ENCODE peak calls at places on chromosomes 3 and 15, in four cellular contexts. One of them, this sample, is unnamed.

GRCh38 chr3:53160660-53161344 is at the start of gene PRKCD:
- DNase-seq in HepG2: peak
- DNase-seq in A549: peak
- DNase-seq in WTC11: peak
- DNase-seq in this sample: peak

GRCh38 chr15:85404922-85405293 is 24.5 kb downstream of the AKAP13 start:
- DNase-seq in HepG2: no peak
- DNase-seq in A549: no peak
- DNase-seq in WTC11: no peak
- DNase-seq in this sample: no peak

GRCh38 chr3:186722457-186722856 is 5.3 kb downstream of the KNG1 start:
- DNase-seq in HepG2: peak
- DNase-seq in A549: peak
- DNase-seq in WTC11: peak
- DNase-seq in this sample: no peak

GRCh38 chr3:114290911-114291901 is 2.6 kb upstream of the TIGIT start:
- DNase-seq in WTC11: peak
- DNase-seq in A549: peak
- DNase-seq in HepG2: peak
- DNase-seq in this sample: peak

GRCh38 chr3:72897758-72898007 is 9.8 kb downstream of the GXYLT2 start:
- DNase-seq in A549: no peak
- DNase-seq in WTC11: no peak
- DNase-seq in HepG2: no peak
- DNase-seq in this sample: no peak

GRCh38 chr15:92882697-92883642 is 17.2 kb upstream of the CHD2 start:
- DNase-seq in WTC11: peak
- DNase-seq in HepG2: no peak
- DNase-seq in A549: no peak
- DNase-seq in this sample: no peak

GRCh38 chr3:16404349-16404895 is 109.1 kb downstream of the RFTN1 start:
- DNase-seq in A549: no peak
- DNase-seq in HepG2: no peak
- DNase-seq in WTC11: no peak
- DNase-seq in this sample: no peak

GRCh38 chr3:15645740-15646490 is 44.4 kb downstream of the BTD start:
- DNase-seq in A549: peak
- DNase-seq in WTC11: no peak
- DNase-seq in HepG2: no peak
- DNase-seq in this sample: no peak

GRCh38 chr15:89368566-89369223 is 34.1 kb upstream of the POLG start:
- DNase-seq in WTC11: peak
- DNase-seq in A549: no peak
- DNase-seq in HepG2: no peak
- DNase-seq in this sample: no peak

GRCh38 chr3:195905970-195906864 is 2.1 kb downstream of the TNK2 start:
- DNase-seq in WTC11: no peak
- DNase-seq in HepG2: no peak
- DNase-seq in A549: no peak
- DNase-seq in this sample: no peak

GRCh38 chr3:11660242-11660641 is 16.5 kb upstream of the VGLL4 start:
- DNase-seq in WTC11: no peak
- DNase-seq in HepG2: peak
- DNase-seq in A549: no peak
- DNase-seq in this sample: no peak

GRCh38 chr15:59484399-59484798 is 46.4 kb downstream of the FAM81A start:
- DNase-seq in HepG2: no peak
- DNase-seq in WTC11: no peak
- DNase-seq in A549: no peak
- DNase-seq in this sample: no peak

GRCh38 chr15:25762015-25762662 is 101.0 kb downstream of the ATP10A start:
- DNase-seq in WTC11: no peak
- DNase-seq in A549: no peak
- DNase-seq in HepG2: no peak
- DNase-seq in this sample: no peak

GRCh38 chr3:53506110-53506762 is 11.8 kb downstream of the CACNA1D start:
- DNase-seq in A549: peak
- DNase-seq in WTC11: no peak
- DNase-seq in HepG2: no peak
- DNase-seq in this sample: no peak

GRCh38 chr3:194140520-194141414 is 4.8 kb downstream of the HES1 start:
- DNase-seq in HepG2: peak
- DNase-seq in WTC11: peak
- DNase-seq in A549: peak
- DNase-seq in this sample: peak

GRCh38 chr3:110521019-110521418 is 550.6 kb upstream of the NECTIN3 start:
- DNase-seq in WTC11: no peak
- DNase-seq in HepG2: no peak
- DNase-seq in A549: peak
- DNase-seq in this sample: peak

GRCh38 chr3:186464424-186465093 is 79.6 kb downstream of the CRYGS start:
- DNase-seq in A549: peak
- DNase-seq in WTC11: no peak
- DNase-seq in HepG2: peak
- DNase-seq in this sample: no peak

GRCh38 chr3:113117511-113118302 is 93.7 kb upstream of the BOC start:
- DNase-seq in HepG2: no peak
- DNase-seq in A549: no peak
- DNase-seq in WTC11: no peak
- DNase-seq in this sample: no peak

GRCh38 chr15:39243396-39243795 is 337.5 kb upstream of the THBS1 start:
- DNase-seq in HepG2: no peak
- DNase-seq in A549: no peak
- DNase-seq in WTC11: no peak
- DNase-seq in this sample: no peak

GRCh38 chr3:168889666-168890065 is 773.8 kb downstream of the MECOM start:
- DNase-seq in WTC11: no peak
- DNase-seq in A549: no peak
- DNase-seq in HepG2: peak
- DNase-seq in this sample: no peak

GRCh38 chr3:25465266-25465860 is 37.3 kb downstream of the RARB start:
- DNase-seq in HepG2: no peak
- DNase-seq in WTC11: no peak
- DNase-seq in A549: no peak
- DNase-seq in this sample: no peak

GRCh38 chr3:130916507-130917167 is 22.8 kb downstream of the ATP2C1 start:
- DNase-seq in WTC11: no peak
- DNase-seq in HepG2: no peak
- DNase-seq in A549: no peak
- DNase-seq in this sample: no peak

GRCh38 chr3:186847437-186847836 is 4.9 kb downstream of the ADIPOQ start:
- DNase-seq in HepG2: no peak
- DNase-seq in WTC11: no peak
- DNase-seq in A549: no peak
- DNase-seq in this sample: no peak

GRCh38 chr3:29466442-29466841 is 185.6 kb downstream of the RBMS3 start:
- DNase-seq in WTC11: no peak
- DNase-seq in A549: no peak
- DNase-seq in HepG2: no peak
- DNase-seq in this sample: no peak

GRCh38 chr3:29463306-29463705 is 182.4 kb downstream of the RBMS3 start:
- DNase-seq in A549: no peak
- DNase-seq in HepG2: no peak
- DNase-seq in WTC11: no peak
- DNase-seq in this sample: no peak

GRCh38 chr3:29468150-29468549 is 187.3 kb downstream of the RBMS3 start:
- DNase-seq in WTC11: no peak
- DNase-seq in A549: no peak
- DNase-seq in HepG2: no peak
- DNase-seq in this sample: no peak

DNA sequence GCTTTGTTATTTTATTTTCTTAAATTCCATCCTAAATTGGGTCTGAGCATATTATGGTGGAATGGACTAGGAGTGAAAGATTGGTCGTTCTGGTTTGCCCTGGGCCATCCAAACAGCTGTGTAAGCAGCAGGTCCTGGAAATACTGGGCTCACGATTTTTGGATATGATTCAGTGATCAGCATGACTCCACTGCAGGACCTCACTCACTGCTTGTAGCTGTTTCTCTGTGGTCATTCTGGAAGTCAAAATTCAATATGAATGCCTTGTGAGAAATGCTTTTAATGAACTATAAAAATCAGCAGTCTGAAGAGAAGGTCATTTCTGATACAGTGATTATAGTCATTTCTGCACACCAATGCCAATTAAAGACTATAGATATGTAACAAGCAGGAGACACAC is 185.0 kb downstream of the RBMS3 start:
- DNase-seq in HepG2: no peak
- DNase-seq in A549: no peak
- DNase-seq in WTC11: no peak
- DNase-seq in this sample: no peak
- TF ChIP-seq NR3C1 in HepG2: no peak
- TF ChIP-seq NR3C1 in A549: no peak
- TF ChIP-seq NR3C1 in WTC11: no peak
- TF ChIP-seq NR3C1 in this sample: no peak

GRCh38 chr3:160023476-160023875 is 34.8 kb downstream of the IL12A start:
- DNase-seq in WTC11: no peak
- DNase-seq in A549: no peak
- DNase-seq in HepG2: no peak
- DNase-seq in this sample: no peak
- TF ChIP-seq NR3C1 in WTC11: no peak
- TF ChIP-seq NR3C1 in A549: no peak
- TF ChIP-seq NR3C1 in HepG2: no peak
- TF ChIP-seq NR3C1 in this sample: no peak

DNA sequence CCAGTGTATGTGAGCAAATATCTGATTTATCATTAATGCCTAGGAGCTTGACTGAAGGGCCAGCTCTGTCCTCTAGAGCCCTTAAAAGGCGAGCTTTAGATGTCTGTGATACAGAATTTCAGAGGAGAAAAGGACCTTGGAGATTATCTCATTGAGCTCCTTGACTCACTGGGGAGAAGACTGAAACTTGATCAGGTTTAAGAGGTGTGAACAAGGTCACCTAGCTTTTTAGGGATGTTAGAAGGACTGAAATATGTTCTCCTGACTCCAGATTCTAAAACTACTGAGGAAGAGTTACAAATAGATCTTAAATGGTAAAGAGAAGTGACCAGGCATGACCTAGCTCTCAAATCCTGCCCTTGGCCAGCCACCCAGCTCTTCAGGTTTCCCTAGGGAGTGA is 193.7 kb upstream of the BHLHE40 start:
- DNase-seq in HepG2: no peak
- DNase-seq in A549: no peak
- DNase-seq in WTC11: no peak
- DNase-seq in this sample: no peak
- TF ChIP-seq NR3C1 in HepG2: no peak
- TF ChIP-seq NR3C1 in A549: no peak
- TF ChIP-seq NR3C1 in WTC11: no peak
- TF ChIP-seq NR3C1 in this sample: no peak

GRCh38 chr3:59320080-59320479 is 270.3 kb upstream of the CFAP20DC start:
- DNase-seq in WTC11: no peak
- DNase-seq in A549: peak
- DNase-seq in HepG2: peak
- DNase-seq in this sample: no peak
- TF ChIP-seq NR3C1 in WTC11: no peak
- TF ChIP-seq NR3C1 in A549: no peak
- TF ChIP-seq NR3C1 in HepG2: no peak
- TF ChIP-seq NR3C1 in this sample: no peak

GRCh38 chr3:5787863-5788488 is 600.5 kb downstream of the EDEM1 start:
- DNase-seq in WTC11: no peak
- DNase-seq in HepG2: no peak
- DNase-seq in A549: no peak
- DNase-seq in this sample: no peak
- TF ChIP-seq NR3C1 in WTC11: no peak
- TF ChIP-seq NR3C1 in HepG2: no peak
- TF ChIP-seq NR3C1 in A549: no peak
- TF ChIP-seq NR3C1 in this sample: no peak

GRCh38 chr3:98596087-98596486 is 2.7 kb upstream of the CPOX start:
- DNase-seq in A549: no peak
- DNase-seq in WTC11: no peak
- DNase-seq in HepG2: no peak
- DNase-seq in this sample: no peak

GRCh38 chr3:98594630-98594961 is 1.2 kb upstream of the CPOX start:
- DNase-seq in HepG2: no peak
- DNase-seq in WTC11: no peak
- DNase-seq in A549: no peak
- DNase-seq in this sample: no peak

GRCh38 chr3:98589331-98589870 is 4.0 kb downstream of the CPOX start:
- DNase-seq in WTC11: no peak
- DNase-seq in HepG2: no peak
- DNase-seq in A549: no peak
- DNase-seq in this sample: no peak

GRCh38 chr3:98593046-98593936 is at the start of gene CPOX:
- DNase-seq in HepG2: peak
- DNase-seq in A549: peak
- DNase-seq in WTC11: peak
- DNase-seq in this sample: peak

GRCh38 chr3:98592345-98592935 is 971 bp downstream of the CPOX start:
- DNase-seq in A549: no peak
- DNase-seq in WTC11: no peak
- DNase-seq in HepG2: no peak
- DNase-seq in this sample: no peak
- TF ChIP-seq NR3C1 in A549: no peak
- TF ChIP-seq NR3C1 in WTC11: no peak
- TF ChIP-seq NR3C1 in HepG2: no peak
- TF ChIP-seq NR3C1 in this sample: no peak

DNA sequence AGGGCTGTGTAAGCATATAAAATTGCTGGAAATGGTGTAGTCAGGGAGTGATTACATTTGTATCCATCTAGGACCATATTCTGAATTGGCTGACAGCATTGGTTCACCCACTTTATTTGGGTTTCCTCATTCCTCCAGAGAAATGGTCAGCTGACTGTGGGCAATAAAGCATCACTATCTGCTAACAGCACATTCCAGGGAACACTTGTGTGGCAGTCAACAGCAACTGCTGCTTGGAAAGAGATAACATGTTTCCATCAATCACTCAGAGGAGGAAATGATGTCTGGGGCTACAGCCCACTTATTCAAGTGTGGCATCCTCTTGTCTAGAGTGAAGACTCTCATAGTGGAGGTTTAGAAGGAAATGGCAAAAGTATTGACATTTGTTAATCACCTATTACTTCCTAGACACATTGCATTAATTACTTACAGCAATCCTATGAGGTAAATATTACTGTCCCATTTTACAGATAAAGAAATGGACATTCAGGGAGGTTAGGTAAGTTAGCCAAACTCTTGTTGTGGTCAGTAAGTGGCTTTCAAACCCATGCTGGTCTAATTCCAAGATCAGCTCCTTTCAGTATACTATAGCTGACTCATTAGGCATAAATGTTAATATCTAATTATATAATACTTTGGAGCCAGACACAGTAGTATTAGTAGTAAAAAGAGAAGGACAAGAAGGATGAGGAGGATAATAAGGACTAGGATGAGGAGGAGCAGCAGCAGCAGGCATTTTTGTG is 247.8 kb downstream of the ALCAM start:
- DNase-seq in WTC11: no peak
- DNase-seq in HepG2: no peak
- DNase-seq in A549: no peak
- DNase-seq in this sample: peak
- TF ChIP-seq NR3C1 in WTC11: no peak
- TF ChIP-seq NR3C1 in HepG2: no peak
- TF ChIP-seq NR3C1 in A549: no peak
- TF ChIP-seq NR3C1 in this sample: no peak

DNA sequence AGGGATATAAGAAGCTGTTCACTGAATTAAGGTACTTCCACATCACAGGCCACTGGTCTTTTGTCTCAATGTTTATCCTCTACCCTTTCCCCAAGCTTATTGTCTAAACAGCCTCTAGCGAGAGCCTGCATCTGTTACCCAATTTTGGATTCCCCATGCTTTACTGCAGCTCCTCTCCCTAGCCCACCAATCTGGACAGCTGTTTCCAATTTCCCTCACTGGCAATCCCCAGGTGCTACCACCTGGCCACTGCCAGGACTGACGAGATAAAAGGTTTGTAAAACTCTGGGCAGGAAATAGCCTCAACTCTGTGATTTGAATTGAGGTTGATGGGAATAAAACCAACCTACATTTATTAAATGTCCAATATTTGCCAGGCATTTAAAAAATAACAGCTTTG is 58.0 kb upstream of the TEX9 start:
- DNase-seq in HepG2: no peak
- DNase-seq in A549: no peak
- DNase-seq in WTC11: no peak
- DNase-seq in this sample: no peak
- TF ChIP-seq NR3C1 in HepG2: no peak
- TF ChIP-seq NR3C1 in A549: no peak
- TF ChIP-seq NR3C1 in WTC11: no peak
- TF ChIP-seq NR3C1 in this sample: no peak

This sample was measured in K562.